ENCODE peak calls at places on chromosomes 4 and X, in nine cellular contexts. X, U, O, S, N, T, C, M and W are unnamed samples.

GRCh38 chr4:105061136-105061696 is 85.5 kb upstream of the TET2 start:
- DNase-seq in N (peak), T (no peak), C (no peak), X (no peak), U (peak), O (no peak), S (peak), M (no peak), W (peak)

GRCh38 chr4:112633477-112634235 is 3.1 kb downstream of the ZGRF1 start:
- DNase-seq in X (no peak), N (peak), O (no peak), U (peak), S (peak), M (peak), T (no peak), C (no peak), W (no peak)

GRCh38 chr4:10078481-10079233 is 37.9 kb downstream of the WDR1 start:
- DNase-seq in U (no peak), S (peak), T (no peak), O (no peak), M (no peak), C (peak), X (no peak), N (no peak), W (no peak)

GRCh38 chrX:17025903-17026302 is 79.4 kb downstream of the REPS2 start:
- DNase-seq in C (no peak), T (no peak), O (no peak), U (no peak), M (no peak), X (no peak), N (no peak), S (no peak), W (no peak)

GRCh38 chrX:121958886-121959285 is 911.5 kb downstream of the GLUD2 start:
- DNase-seq in C (no peak), U (no peak), T (no peak), S (no peak), N (peak), X (no peak), M (no peak), O (no peak), W (no peak)

GRCh38 chr4:1113311-1114009 is at the start of gene RNF212:
- DNase-seq in C (no peak), U (no peak), X (no peak), O (peak), M (peak), N (no peak), S (no peak), T (no peak), W (no peak)

GRCh38 chr4:101264993-101265815 is 82.1 kb downstream of the PPP3CA start:
- DNase-seq in U (no peak), M (no peak), S (no peak), T (no peak), C (no peak), O (no peak), N (peak), X (no peak), W (no peak)

GRCh38 chr4:82499705-82500104 is 62.1 kb downstream of the TMEM150C start:
- DNase-seq in U (no peak), X (no peak), O (no peak), N (no peak), C (no peak), M (no peak), S (no peak), T (no peak), W (no peak)

GRCh38 chr4:109977854-109978501 is 65.3 kb downstream of the EGF start:
- DNase-seq in X (no peak), N (peak), T (no peak), C (peak), S (no peak), U (peak), O (no peak), M (peak), W (no peak)

GRCh38 chr4:179071120-179071519 is 1628.9 kb upstream of the AGA start:
- DNase-seq in M (no peak), S (no peak), T (no peak), N (no peak), C (no peak), U (no peak), X (no peak), O (no peak), W (no peak)

GRCh38 chr4:7823416-7823824 is 116.2 kb downstream of the AFAP1 start:
- DNase-seq in X (no peak), U (no peak), T (no peak), C (no peak), O (peak), S (no peak), M (no peak), N (no peak), W (peak)

GRCh38 chr4:80407246-80407645 is 71.7 kb downstream of the CFAP299 start:
- DNase-seq in O (peak), X (no peak), T (peak), N (no peak), U (no peak), M (no peak), C (no peak), S (no peak), W (peak)

GRCh38 chr4:185435466-185435865 is 9.7 kb upstream of the UFSP2 start:
- DNase-seq in X (no peak), U (no peak), S (no peak), O (no peak), T (no peak), N (no peak), C (no peak), M (no peak), W (no peak)

GRCh38 chr4:145839151-145839550 is 99.5 kb downstream of the ZNF827 start:
- DNase-seq in O (no peak), T (no peak), N (no peak), S (no peak), X (no peak), U (no peak), C (no peak), M (no peak), W (no peak)

GRCh38 chrX:55336176-55336575 is 71.5 kb upstream of the PAGE3 start:
- DNase-seq in X (no peak), S (no peak), C (no peak), T (no peak), N (peak), O (no peak), U (no peak), M (no peak), W (no peak)

GRCh38 chrX:153643431-153644351 is 3.3 kb upstream of the DUSP9 start:
- DNase-seq in C (peak), U (no peak), T (no peak), M (peak), O (no peak), S (peak), N (no peak), X (no peak), W (no peak)

GRCh38 chr4:168618577-168619265 is 121.9 kb downstream of the PALLD start:
- DNase-seq in M (no peak), S (no peak), N (peak), X (no peak), T (no peak), U (no peak), C (no peak), O (no peak), W (no peak)

GRCh38 chr4:152540941-152541340 is 5.0 kb upstream of the FBXW7 start:
- DNase-seq in U (no peak), N (no peak), O (no peak), C (no peak), M (no peak), X (no peak), S (no peak), T (no peak), W (no peak)

GRCh38 chr4:26785312-26785711 is 75.3 kb upstream of the STIM2 start:
- DNase-seq in O (no peak), N (no peak), M (no peak), U (no peak), X (no peak), C (no peak), S (no peak), T (no peak), W (no peak)

GRCh38 chrX:114058988-114059418 is 524.9 kb upstream of the HTR2C start:
- DNase-seq in T (no peak), U (no peak), S (no peak), X (no peak), C (no peak), M (no peak), N (no peak), O (no peak), W (no peak)

GRCh38 chrX:131271826-131272225 is 17.3 kb downstream of the IGSF1 start:
- DNase-seq in N (no peak), S (no peak), C (no peak), T (no peak), X (no peak), O (no peak), M (no peak), U (no peak), W (no peak)

GRCh38 chr4:85740431-85740861 is 265.5 kb downstream of the ARHGAP24 start:
- DNase-seq in O (no peak), S (no peak), T (no peak), C (no peak), U (no peak), X (no peak), M (no peak), N (no peak), W (no peak)

GRCh38 chr4:15689540-15689939 is 7.9 kb downstream of the FAM200B start:
- DNase-seq in U (no peak), M (no peak), C (no peak), O (no peak), T (no peak), N (no peak), X (no peak), S (no peak), W (no peak)

GRCh38 chr4:1310031-1310795 is 20.5 kb downstream of the MAEA start:
- DNase-seq in M (no peak), X (no peak), O (no peak), S (no peak), C (no peak), U (no peak), T (no peak), N (peak), W (no peak)

GRCh38 chrX:120380699-120381098 is 18.8 kb downstream of the ATP1B4 start:
- DNase-seq in C (no peak), T (no peak), U (peak), N (peak), S (peak), X (no peak), M (no peak), O (no peak), W (no peak)
- TF ChIP-seq CTCF in C (peak), T (peak), U (peak), N (peak), S (no peak), X (no peak), M (peak), O (peak), W (no peak)

GRCh38 chrX:49762175-49762704 is 66.5 kb upstream of the PAGE1 start:
- DNase-seq in O (no peak), M (no peak), U (no peak), S (no peak), T (no peak), X (no peak), C (no peak), N (no peak), W (no peak)
- TF ChIP-seq CTCF in O (no peak), M (no peak), U (no peak), S (no peak), T (no peak), X (no peak), C (no peak), N (no peak), W (no peak)

GRCh38 chr4:65861993-65862392 is 191.7 kb upstream of the EPHA5 start:
- DNase-seq in M (no peak), U (no peak), O (no peak), X (no peak), T (no peak), C (no peak), S (no peak), N (peak), W (no peak)

GRCh38 chr4:65868096-65868824 is 198.0 kb upstream of the EPHA5 start:
- DNase-seq in X (no peak), U (no peak), N (no peak), M (no peak), T (no peak), O (no peak), C (no peak), S (no peak), W (no peak)

GRCh38 chr4:65865489-65865888 is 195.2 kb upstream of the EPHA5 start:
- DNase-seq in C (no peak), U (no peak), S (no peak), T (no peak), M (peak), N (peak), O (no peak), X (no peak), W (no peak)
- TF ChIP-seq CTCF in C (no peak), U (no peak), S (no peak), T (peak), M (peak), N (peak), O (no peak), X (no peak), W (no peak)

DNA sequence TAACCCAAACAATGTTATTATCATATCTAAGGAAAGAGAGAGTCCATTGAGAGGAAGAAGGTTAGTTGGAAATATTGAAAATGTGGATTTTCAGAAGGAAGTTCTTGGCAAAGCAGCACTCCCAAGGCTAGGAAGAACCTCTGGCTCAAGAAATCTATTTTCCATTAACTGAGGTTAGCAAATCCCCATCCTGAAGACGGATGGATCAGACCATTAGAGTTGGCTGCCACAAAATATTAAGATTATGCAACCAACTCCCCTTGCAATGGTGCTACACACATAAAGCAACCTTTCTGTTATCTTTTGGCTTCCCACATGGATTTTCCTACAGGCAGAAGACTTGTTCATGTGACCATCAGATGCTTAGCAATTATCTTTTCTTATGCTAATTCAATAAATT is 96.3 kb downstream of the COL4A6 start:
- DNase-seq in C (no peak), T (no peak), N (no peak), X (no peak), S (no peak), M (no peak), O (no peak), U (no peak), W (no peak)
- TF ChIP-seq CTCF in C (no peak), T (no peak), N (no peak), X (no peak), S (no peak), M (no peak), O (no peak), U (no peak), W (no peak)

GRCh38 chr4:154421618-154422017 is 70.0 kb downstream of the DCHS2 start:
- DNase-seq in T (no peak), N (no peak), O (no peak), C (no peak), X (no peak), S (no peak), M (no peak), U (no peak), W (no peak)

GRCh38 chr4:154415313-154415712 is 76.3 kb downstream of the DCHS2 start:
- DNase-seq in T (no peak), M (no peak), U (no peak), N (no peak), S (no peak), X (no peak), C (no peak), O (no peak), W (no peak)

GRCh38 chr4:154414796-154415195 is 76.8 kb downstream of the DCHS2 start:
- DNase-seq in M (no peak), X (no peak), C (no peak), U (no peak), S (no peak), T (no peak), O (no peak), N (no peak), W (no peak)

GRCh38 chr4:154417358-154417673 is 74.3 kb downstream of the DCHS2 start:
- DNase-seq in S (no peak), O (no peak), U (no peak), X (no peak), N (no peak), T (no peak), M (no peak), C (no peak), W (no peak)

GRCh38 chr4:154416183-154416543 is 75.4 kb downstream of the DCHS2 start:
- DNase-seq in X (no peak), S (no peak), T (no peak), C (peak), M (peak), N (no peak), U (no peak), O (peak), W (peak)
- TF ChIP-seq CTCF in X (no peak), S (peak), T (no peak), C (peak), M (no peak), N (no peak), U (no peak), O (no peak), W (no peak)

DNA sequence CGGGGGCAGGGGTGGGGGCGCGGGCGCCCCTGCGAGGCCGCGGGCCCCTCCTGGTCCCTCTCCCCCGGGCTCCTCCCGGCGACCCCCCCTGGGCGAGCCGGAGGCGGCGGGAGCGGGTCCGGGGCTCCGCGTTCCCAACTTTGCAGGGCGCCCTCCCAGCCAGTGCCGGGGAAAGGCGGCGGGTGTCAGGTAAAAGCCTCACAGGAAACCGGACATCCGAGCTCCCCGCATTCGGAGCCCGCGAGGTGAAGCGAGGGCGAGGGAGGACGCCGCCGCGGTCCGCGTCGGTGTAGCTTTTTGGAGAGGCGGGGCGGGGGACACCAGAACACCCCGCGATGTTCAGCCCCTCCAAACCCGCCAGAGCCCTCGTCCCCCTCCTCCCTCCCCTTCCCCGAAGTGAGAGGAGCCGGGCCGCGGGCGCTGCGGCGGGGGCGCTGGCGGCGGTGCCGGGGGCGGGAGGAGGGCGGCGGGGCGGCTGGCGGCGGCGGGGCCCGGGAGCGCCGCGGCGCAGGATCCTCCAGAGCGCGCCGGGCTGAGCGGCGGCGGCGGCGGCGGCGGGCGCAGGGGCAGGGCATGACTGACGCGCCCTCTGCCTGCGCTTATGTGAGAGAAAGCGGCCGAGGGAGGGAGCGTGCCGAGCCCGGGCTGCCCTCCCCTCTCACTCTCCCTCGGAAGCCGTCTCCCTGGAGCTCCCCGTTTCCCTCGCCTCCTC is at the start of gene VEGFC:
- DNase-seq in C (no peak), S (peak), N (peak), M (peak), U (peak), T (no peak), X (no peak), O (peak), W (peak)
- TF ChIP-seq CTCF in C (no peak), S (peak), N (peak), M (no peak), U (no peak), T (no peak), X (no peak), O (peak), W (peak)

DNA sequence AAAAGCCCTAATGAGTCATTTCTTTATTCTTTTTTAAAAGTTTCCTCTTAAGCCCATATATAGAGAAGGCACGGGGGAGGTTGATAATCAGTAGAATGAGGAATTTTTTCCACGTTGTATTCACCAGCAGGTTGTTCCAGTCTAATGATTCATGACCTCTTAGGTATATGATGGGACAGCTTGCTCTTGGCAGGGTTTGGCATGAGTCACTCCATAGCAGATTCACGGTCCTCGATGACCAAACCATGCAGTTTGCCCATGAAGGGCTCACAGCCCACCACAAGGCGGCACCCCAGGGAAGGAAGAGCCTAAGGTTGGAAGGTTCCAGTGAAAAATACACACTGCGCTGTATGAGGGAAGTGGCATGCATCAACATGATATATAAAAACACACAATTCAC is 623.8 kb upstream of the DIPK2B start:
- DNase-seq in M (no peak), C (peak), X (peak), N (peak), U (no peak), S (no peak), T (peak), O (peak), W (no peak)
- TF ChIP-seq CTCF in M (peak), C (peak), X (peak), N (peak), U (no peak), S (no peak), T (peak), O (no peak), W (no peak)